ENCODE peak calls at places on chromosomes 16 and 17, in four cellular contexts. N is type B pancreatic cell; Y is stimulated activated CD8-positive, alpha-beta memory T cell treated with anti-CD3 and anti-CD28 coated beads, Interleukin-2, amount 100 ng/mL, for 48 hours; C is kidney glomerular epithelial cell. X is an unnamed sample.

GRCh38 chr17:65181237-65182061 is 44.3 kb downstream of the RGS9 start:
- DNase-seq in C (no peak), N (no peak), Y (no peak), X (no peak)

GRCh38 chr17:77807746-77808441 is 150.6 kb upstream of the TNRC6C start:
- DNase-seq in Y (no peak), C (no peak), N (no peak), X (no peak)

GRCh38 chr17:15291674-15292361 is 26.7 kb upstream of the PMP22 start:
- DNase-seq in N (no peak), Y (no peak), C (peak), X (no peak)

GRCh38 chr17:82287849-82288601 is 14.5 kb upstream of the CSNK1D start:
- DNase-seq in C (peak), N (no peak), Y (no peak), X (peak)

GRCh38 chr17:45277992-45278391 is 16.1 kb upstream of the SPATA32 start:
- DNase-seq in N (no peak), Y (no peak), C (no peak), X (no peak)

GRCh38 chr16:56910654-56911539 is 21.0 kb upstream of the HERPUD1 start:
- DNase-seq in C (peak), Y (no peak), N (no peak), X (no peak)

GRCh38 chr17:142876-143784 is 5.8 kb downstream of the SCGB1C2 start:
- DNase-seq in Y (no peak), N (peak), C (no peak), X (no peak)

GRCh38 chr16:75102595-75102994 is 14.0 kb downstream of the LDHD start:
- DNase-seq in C (no peak), Y (no peak), N (no peak), X (no peak)

GRCh38 chr17:81207610-81208581 is 14.9 kb downstream of the CEP131 start:
- DNase-seq in N (no peak), C (no peak), Y (no peak), X (no peak)

GRCh38 chr17:7912927-7913524 is 3.1 kb downstream of the RNF227 start:
- DNase-seq in C (peak), N (no peak), Y (no peak), X (no peak)

GRCh38 chr16:68612996-68613395 is 32.1 kb upstream of the CDH3 start:
- DNase-seq in Y (no peak), N (no peak), C (no peak), X (no peak)

GRCh38 chr17:63434951-63435571 is 11.0 kb downstream of the CYB561 start:
- DNase-seq in Y (no peak), N (no peak), C (no peak), X (no peak)

GRCh38 chr17:51510940-51511339 is 250.6 kb downstream of the UTP18 start:
- DNase-seq in Y (no peak), C (no peak), N (no peak), X (no peak)

GRCh38 chr17:78138204-78139060 is 7.8 kb upstream of the C17orf99 start:
- DNase-seq in Y (no peak), C (no peak), N (no peak), X (no peak)

GRCh38 chr16:53913082-53913870 is 209.3 kb downstream of the FTO start:
- DNase-seq in Y (no peak), N (no peak), C (peak), X (no peak)

GRCh38 chr16:49575352-49576172 is 202.0 kb downstream of the C16orf78 start:
- DNase-seq in N (no peak), C (peak), Y (no peak), X (no peak)

GRCh38 chr17:80755650-80756405 is 211.2 kb downstream of the RPTOR start:
- DNase-seq in N (peak), Y (no peak), C (no peak), X (no peak)

GRCh38 chr16:2497116-2497630 is 16.6 kb upstream of the ATP6V0C start:
- DNase-seq in Y (no peak), C (no peak), N (no peak), X (no peak)

GRCh38 chr16:64589836-64590235 is 532.0 kb downstream of the CDH11 start:
- DNase-seq in Y (no peak), N (no peak), C (peak), X (no peak)

GRCh38 chr17:52383493-52384100 is 225.1 kb upstream of the CA10 start:
- DNase-seq in Y (no peak), C (peak), N (no peak), X (no peak)

GRCh38 chr16:82643136-82643535 is 16.4 kb downstream of the CDH13 start:
- DNase-seq in Y (no peak), N (no peak), C (no peak), X (no peak)

GRCh38 chr17:59762022-59762825 is 54.8 kb downstream of the VMP1 start:
- DNase-seq in N (no peak), C (peak), Y (no peak), X (no peak)

GRCh38 chr17:29760279-29760721 is 137.6 kb upstream of the CORO6 start:
- DNase-seq in N (no peak), C (no peak), Y (peak), X (no peak)

GRCh38 chr17:29168079-29168758 is 12.0 kb downstream of the MYO18A start:
- DNase-seq in N (no peak), C (no peak), Y (no peak), X (no peak)

GRCh38 chr17:42937712-42938596 is 26.3 kb downstream of the AARSD1 start:
- DNase-seq in Y (no peak), N (no peak), C (peak), X (no peak)

GRCh38 chr17:43125967-43126910 is 1.1 kb upstream of the BRCA1 start:
- DNase-seq in C (no peak), Y (no peak), N (no peak), X (no peak)

GRCh38 chr16:26963109-26963508 is 103.6 kb upstream of the C16orf82 start:
- DNase-seq in C (no peak), N (no peak), Y (no peak), X (no peak)

GRCh38 chr17:63189082-63189481 is 223.0 kb downstream of the TANC2 start:
- DNase-seq in N (no peak), Y (no peak), C (no peak), X (no peak)

GRCh38 chr16:72785886-72786285 is 262.0 kb downstream of the ZFHX3 start:
- DNase-seq in Y (no peak), N (no peak), C (no peak), X (no peak)

GRCh38 chr16:49778202-49778601 is 77.7 kb downstream of the ZNF423 start:
- DNase-seq in Y (no peak), N (no peak), C (no peak), X (no peak)

GRCh38 chr17:81002409-81003361 is 11.0 kb downstream of the CHMP6 start:
- DNase-seq in C (no peak), N (no peak), Y (no peak), X (no peak)

GRCh38 chr17:60231234-60231633 is 81.5 kb downstream of the CA4 start:
- DNase-seq in C (peak), Y (no peak), N (no peak), X (no peak)

GRCh38 chr16:87874639-87875472 is 5.5 kb upstream of the SLC7A5 start:
- DNase-seq in N (no peak), C (no peak), Y (peak), X (no peak)

GRCh38 chr17:35084987-35085386 is 21.5 kb upstream of the RFFL start:
- DNase-seq in Y (no peak), N (no peak), C (peak), X (no peak)

GRCh38 chr17:82160081-82160480 is 52.6 kb downstream of the CCDC57 start:
- DNase-seq in Y (no peak), C (no peak), N (no peak), X (no peak)

GRCh38 chr17:55345132-55345531 is 76.5 kb downstream of the MMD start:
- DNase-seq in N (no peak), Y (no peak), C (no peak), X (peak)

GRCh38 chr16:10669791-10670190 is 24.9 kb downstream of the TEKT5 start:
- DNase-seq in Y (no peak), N (no peak), C (no peak), X (no peak)

GRCh38 chr17:49676276-49676868 is 1.5 kb downstream of the SPOP start:
- DNase-seq in C (peak), N (no peak), Y (no peak), X (no peak)